ENCODE peak calls at places on chromosomes 6 and 20, in eight cellular contexts. Z, R, P, Q, E, A, I and T are unnamed samples.

GRCh38 chr6:13278991-13279390 is 49.3 kb downstream of the TBC1D7 start:
- DNase-seq in I (peak), Q (peak), R (no peak), P (no peak), Z (no peak), E (no peak), A (no peak), T (peak)

GRCh38 chr6:68718379-68719073 is 83.4 kb downstream of the ADGRB3 start:
- DNase-seq in Q (peak), I (peak), P (no peak), R (no peak), A (no peak), Z (no peak), E (no peak), T (no peak)

GRCh38 chr6:85600713-85601313 is 7.2 kb upstream of the SNX14 start:
- DNase-seq in R (no peak), E (no peak), P (no peak), A (no peak), I (no peak), Q (no peak), Z (no peak), T (no peak)

GRCh38 chr6:162706236-162706635 is 21.3 kb downstream of the PRKN start:
- DNase-seq in P (no peak), Q (no peak), I (peak), Z (peak), R (no peak), A (no peak), E (no peak), T (no peak)

GRCh38 chr6:112223070-112223861 is 31.1 kb downstream of the LAMA4 start:
- DNase-seq in A (no peak), P (no peak), I (no peak), Q (peak), R (no peak), E (no peak), Z (no peak), T (peak)

GRCh38 chr20:45575931-45576330 is 3.2 kb downstream of the WFDC8 start:
- DNase-seq in Z (no peak), E (no peak), P (no peak), I (no peak), A (no peak), Q (no peak), R (no peak), T (no peak)

GRCh38 chr6:107957165-107957908 is 671 bp downstream of the SEC63 start:
- DNase-seq in Q (peak), A (peak), Z (peak), R (peak), I (peak), E (peak), P (peak), T (peak)

GRCh38 chr6:110063864-110064263 is 85.8 kb downstream of the GPR6 start:
- DNase-seq in Q (no peak), P (no peak), E (no peak), Z (no peak), A (no peak), I (peak), R (no peak), T (no peak)

GRCh38 chr20:4108495-4109306 is 93.3 kb upstream of the RNF24 start:
- DNase-seq in R (peak), I (peak), Z (peak), P (peak), A (peak), Q (peak), E (peak), T (peak)

GRCh38 chr6:110544472-110544871 is 68.1 kb upstream of the SLC22A16 start:
- DNase-seq in P (no peak), A (no peak), R (no peak), I (no peak), E (peak), Z (no peak), Q (no peak), T (no peak)

GRCh38 chr6:103797738-103798137 is 1062.0 kb downstream of the HACE1 start:
- DNase-seq in E (peak), Q (no peak), A (no peak), P (no peak), R (no peak), I (peak), Z (no peak), T (no peak)

GRCh38 chr6:26183581-26184408 is 96.6 kb downstream of the HFE start:
- DNase-seq in E (peak), R (peak), Q (peak), A (no peak), P (peak), Z (peak), I (peak), T (peak)

GRCh38 chr20:32737371-32738223 is 5.7 kb downstream of the COMMD7 start:
- DNase-seq in E (no peak), Q (no peak), R (no peak), A (peak), Z (no peak), P (no peak), I (no peak), T (no peak)

GRCh38 chr6:33313709-33314514 is at the start of gene TAPBP:
- DNase-seq in A (peak), Q (no peak), Z (peak), I (peak), P (peak), E (peak), R (peak), T (peak)